ENCODE peak calls at places on chromosome 22, in eight cellular contexts. B is OCI-LY7, Y is heart left ventricle, K is breast epithelium, S is ovary, D is K562, J is tibial nerve, G is uterus. R is an unnamed sample.
A peak's percentile ranks its signal among the peaks of the same experiment; 100 is the strongest.

GRCh38 chr22:49536571-49537131 is 291.0 kb downstream of the BRD1 start:
- DNase-seq in B (no peak), Y (peak; percentile 37), K (no peak), S (no peak), D (no peak), J (no peak), G (no peak), R (no peak)

GRCh38 chr22:17268501-17269223 is 49.4 kb upstream of the ADA2 start:
- DNase-seq in B (peak; percentile 24), Y (no peak), K (no peak), S (no peak), D (peak; percentile 65), J (no peak), G (no peak), R (no peak)

GRCh38 chr22:24367841-24368240 is 59.6 kb upstream of the ADORA2A start:
- DNase-seq in B (no peak), Y (no peak), K (no peak), S (no peak), D (no peak), J (no peak), G (no peak), R (no peak)

GRCh38 chr22:36252754-36253522 is at the start of gene APOL1:
- DNase-seq in B (peak; percentile 32), Y (no peak), K (peak; percentile 46), S (peak; percentile 54), D (peak; percentile 30), J (peak; percentile 45), G (peak; percentile 78), R (peak; percentile 63)

GRCh38 chr22:49566141-49566541 is 261.5 kb downstream of the BRD1 start:
- DNase-seq in B (no peak), Y (no peak), K (peak; percentile 15), S (no peak), D (no peak), J (no peak), G (no peak), R (no peak)

GRCh38 chr22:29580200-29580810 is 608 bp downstream of the NIPSNAP1 start:
- DNase-seq in B (peak; percentile 21), Y (no peak), K (no peak), S (no peak), D (no peak), J (no peak), G (no peak), R (no peak)

GRCh38 chr22:19929586-19930302 is 11.8 kb upstream of the COMT start:
- DNase-seq in B (no peak), Y (no peak), K (no peak), S (no peak), D (no peak), J (no peak), G (no peak), R (no peak)

GRCh38 chr22:50269573-50270301 is 443 bp downstream of the MAPK11 start:
- DNase-seq in B (peak; percentile 59), Y (no peak), K (no peak), S (peak; percentile 48), D (peak; percentile 68), J (no peak), G (peak; percentile 60), R (peak; percentile 49)

GRCh38 chr22:41772645-41773044 is 27.8 kb upstream of the CCDC134 start:
- DNase-seq in B (no peak), Y (no peak), K (no peak), S (no peak), D (no peak), J (no peak), G (no peak), R (no peak)

GRCh38 chr22:46578824-46579561 is 41.2 kb upstream of the GRAMD4 start:
- DNase-seq in B (no peak), Y (peak; percentile 76), K (no peak), S (no peak), D (no peak), J (peak; percentile 56), G (no peak), R (no peak)

GRCh38 chr22:46581580-46582244 is 38.5 kb upstream of the GRAMD4 start:
- DNase-seq in B (no peak), Y (peak; percentile 18), K (no peak), S (no peak), D (no peak), J (peak; percentile 4), G (peak; percentile 19), R (no peak)

GRCh38 chr22:46580940-46581579 is 39.1 kb upstream of the GRAMD4 start:
- DNase-seq in B (no peak), Y (no peak), K (no peak), S (no peak), D (no peak), J (peak; percentile 4), G (peak; percentile 11), R (no peak)

GRCh38 chr22:46578251-46578823 is 40.9 kb upstream of the CELSR1 start:
- DNase-seq in B (no peak), Y (no peak), K (no peak), S (no peak), D (no peak), J (no peak), G (no peak), R (no peak)

DNA sequence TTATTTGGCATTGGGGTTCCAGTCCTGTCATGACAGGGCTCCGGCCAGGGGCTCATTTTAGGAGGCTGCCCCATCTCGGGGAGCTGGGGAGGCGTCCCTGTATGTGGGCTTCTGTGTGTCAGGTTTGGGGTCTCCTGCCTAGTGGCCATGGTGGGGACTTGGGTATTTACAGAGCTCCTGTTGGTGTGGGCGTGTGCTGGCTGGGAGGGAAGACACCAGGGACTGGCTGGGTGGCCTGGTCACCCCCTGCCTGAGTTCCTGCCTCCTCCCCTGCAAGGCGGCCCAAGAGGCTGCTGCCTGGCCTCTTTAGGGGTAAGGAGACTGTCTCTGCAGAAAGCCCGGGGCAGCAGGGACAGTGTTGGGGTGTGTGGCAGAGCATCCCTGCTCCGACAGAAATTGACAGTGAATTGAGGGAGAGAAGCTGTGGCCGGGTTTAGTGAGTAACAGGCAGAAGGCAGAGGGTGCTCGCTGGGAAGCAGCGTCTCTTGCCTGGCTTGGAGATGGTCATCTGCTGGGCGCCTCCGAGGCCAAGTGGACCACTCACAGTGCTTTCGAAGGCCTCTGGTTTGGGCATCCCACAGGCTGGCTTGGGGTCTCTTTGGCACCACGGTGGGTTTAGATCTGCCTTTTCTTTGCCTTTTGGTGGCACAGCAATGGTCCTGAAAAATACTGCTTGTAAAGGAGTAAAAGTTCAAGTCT is 40.3 kb upstream of the GRAMD4 start:
- DNase-seq in B (no peak), Y (peak; percentile 55), K (no peak), S (no peak), D (no peak), J (no peak), G (no peak), R (no peak)
- H3K27ac ChIP-seq in B (no peak overlapping the region), Y (peak overlapping the region; percentile 86), K (peak overlapping the region; percentile 60), S (no peak overlapping the region), D (peak overlapping the region; percentile 44), J (peak overlapping the region; percentile 84), G (no peak overlapping the region), R (no peak overlapping the region)

GRCh38 chr22:30802202-30803166 is 107.8 kb downstream of the OSBP2 start:
- DNase-seq in B (no peak), Y (peak; percentile 90), K (peak; percentile 77), S (peak; percentile 77), D (peak; percentile 92), J (peak; percentile 65), G (peak; percentile 55), R (peak; percentile 85)
- H3K4me3 ChIP-seq in B (no peak overlapping the region), Y (no peak overlapping the region), K (peak overlapping the region; percentile 16), S (no peak overlapping the region), D (no peak overlapping the region), J (no peak overlapping the region), G (no peak overlapping the region), R (peak overlapping the region; percentile 34)

GRCh38 chr22:20951932-20952380 is 15.1 kb upstream of the AIFM3 start:
- DNase-seq in B (no peak), Y (no peak), K (no peak), S (no peak), D (no peak), J (no peak), G (no peak), R (no peak)
- H3K27ac ChIP-seq in B (no peak overlapping the region), Y (no peak overlapping the region), K (no peak overlapping the region), S (no peak overlapping the region), D (no peak overlapping the region), J (peak overlapping the region; percentile 50), G (no peak overlapping the region), R (no peak overlapping the region)

GRCh38 chr22:21563912-21564311 is 3.6 kb upstream of the UBE2L3 start:
- DNase-seq in B (no peak), Y (no peak), K (no peak), S (no peak), D (no peak), J (no peak), G (no peak), R (no peak)
- H3K4me3 ChIP-seq in B (no peak overlapping the region), Y (no peak overlapping the region), K (no peak overlapping the region), S (no peak overlapping the region), D (no peak overlapping the region), J (no peak overlapping the region), G (no peak overlapping the region), R (no peak overlapping the region)

GRCh38 chr22:37741312-37741795 is 44.5 kb downstream of the TRIOBP start:
- DNase-seq in B (no peak), Y (peak; percentile 84), K (no peak), S (peak; percentile 97), D (no peak), J (peak; percentile 93), G (peak; percentile 98), R (peak; percentile 81)
- H3K27ac ChIP-seq in B (no peak overlapping the region), Y (peak overlapping the region; percentile 12), K (peak overlapping the region; percentile 79), S (no peak overlapping the region), D (no peak overlapping the region), J (peak overlapping the region; percentile 35), G (peak overlapping the region; percentile 72), R (no peak overlapping the region)

GRCh38 chr22:46535876-46536558 is 1.4 kb downstream of the CELSR1 start:
- DNase-seq in B (no peak), Y (no peak), K (no peak), S (no peak), D (no peak), J (no peak), G (no peak), R (no peak)

GRCh38 chr22:46534177-46534776 is 3.1 kb downstream of the CELSR1 start:
- DNase-seq in B (no peak), Y (no peak), K (no peak), S (no peak), D (no peak), J (no peak), G (no peak), R (no peak)

GRCh38 chr22:46536559-46537220 is 730 bp downstream of the CELSR1 start:
- DNase-seq in B (no peak), Y (no peak), K (no peak), S (no peak), D (no peak), J (no peak), G (no peak), R (no peak)

GRCh38 chr22:46533434-46533833 is 4.0 kb downstream of the CELSR1 start:
- DNase-seq in B (no peak), Y (no peak), K (peak; percentile 74), S (no peak), D (peak; percentile 40), J (no peak), G (no peak), R (no peak)

DNA sequence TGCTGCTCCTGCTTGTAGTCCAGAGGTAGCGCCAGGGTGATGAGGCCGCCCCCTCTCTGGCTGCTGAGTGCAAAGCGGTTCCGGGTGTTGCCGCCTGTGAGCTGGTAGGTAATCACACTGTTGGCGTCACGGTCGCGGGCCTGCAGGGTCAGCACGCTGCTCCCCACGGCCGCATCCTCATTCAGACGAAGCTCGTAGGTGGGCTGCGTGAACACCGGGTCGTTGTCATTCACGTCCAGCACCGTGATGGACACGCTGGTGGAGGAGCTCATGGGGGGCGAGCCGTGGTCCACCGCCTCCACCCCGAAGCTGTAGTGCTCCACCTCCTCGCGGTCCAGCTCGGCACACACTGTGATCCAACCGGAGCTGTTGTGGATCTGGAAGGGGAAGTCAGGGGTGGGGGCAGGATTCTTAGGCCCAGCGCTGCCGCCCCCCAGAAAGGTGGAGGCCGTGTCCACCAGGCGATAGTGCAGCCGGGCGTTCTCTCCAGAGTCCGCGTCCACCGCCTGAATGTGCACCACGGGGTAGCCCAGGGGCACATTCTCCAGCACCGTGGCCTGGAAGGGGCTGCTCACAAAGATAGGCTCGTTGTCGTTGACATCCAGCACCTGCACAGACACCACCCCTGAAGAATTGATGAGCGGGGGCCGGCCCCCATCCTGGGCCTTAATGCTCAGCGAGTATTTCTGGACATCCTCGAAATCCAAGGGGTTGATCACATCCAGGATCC is 2.4 kb downstream of the CELSR1 start:
- DNase-seq in B (no peak), Y (peak; percentile 53), K (no peak), S (no peak), D (no peak), J (no peak), G (no peak), R (no peak)
- H3K4me3 ChIP-seq in B (no peak overlapping the region), Y (no peak overlapping the region), K (no peak overlapping the region), S (no peak overlapping the region), D (no peak overlapping the region), J (no peak overlapping the region), G (no peak overlapping the region), R (no peak overlapping the region)

R was measured in testis.